ENCODE peak calls at places on chromosomes 7 and 10, in seven cellular contexts. H is sigmoid colon, J is spleen, P is SJSA1, V is hepatocyte, Z is adrenal gland, U is psoas muscle. Q is an unnamed sample.

GRCh38 chr7:127486654-127487053 is 94.1 kb upstream of the ZNF800 start:
- DNase-seq in P (no peak), H (no peak), Z (no peak), V (no peak), U (no peak), J (no peak), Q (peak; percentile 65)

GRCh38 chr10:79298403-79299244 is 48.6 kb upstream of the PPIF start:
- DNase-seq in U (peak; percentile 76), H (peak; percentile 86), J (no peak), V (peak; percentile 85), Z (peak; percentile 93), P (peak; percentile 79), Q (no peak)

GRCh38 chr10:107160866-107161265 is 3.6 kb downstream of the SORCS1 start:
- DNase-seq in V (no peak), J (no peak), U (no peak), P (no peak), H (no peak), Z (no peak), Q (no peak)

GRCh38 chr7:2863461-2864066 is 19.5 kb upstream of the GNA12 start:
- DNase-seq in U (peak; percentile 85), Z (peak; percentile 93), V (peak; percentile 85), H (peak; percentile 94), P (peak; percentile 94), J (peak; percentile 87), Q (peak; percentile 82)

GRCh38 chr7:96084880-96085551 is 236.9 kb downstream of the SLC25A13 start:
- DNase-seq in H (no peak), J (no peak), Z (no peak), U (no peak), V (no peak), P (peak; percentile 78), Q (no peak)

GRCh38 chr7:99000196-99000903 is 122.0 kb downstream of the TRRAP start:
- DNase-seq in U (no peak), H (no peak), Z (no peak), J (no peak), V (no peak), P (peak; percentile 7), Q (peak; percentile 35)

GRCh38 chr7:1899201-1899600 is 229.1 kb downstream of the ELFN1 start:
- DNase-seq in Z (no peak), U (peak; percentile 59), P (no peak), H (no peak), J (no peak), V (no peak), Q (no peak)

GRCh38 chr7:130301606-130302005 is 8.6 kb downstream of the CPA4 start:
- DNase-seq in V (no peak), P (no peak), U (no peak), J (no peak), Z (no peak), H (no peak), Q (no peak)

GRCh38 chr10:106614293-106614692 is 550.2 kb downstream of the SORCS1 start:
- DNase-seq in J (no peak), U (no peak), H (no peak), P (no peak), V (no peak), Z (no peak), Q (no peak)

GRCh38 chr10:31419394-31420063 is 100.5 kb downstream of the ZEB1 start:
- DNase-seq in V (no peak), U (no peak), J (no peak), P (no peak), H (no peak), Z (no peak), Q (no peak)

GRCh38 chr10:66838656-66839055 is 87.2 kb upstream of the LRRTM3 start:
- DNase-seq in Z (no peak), H (no peak), J (no peak), U (no peak), V (no peak), P (no peak), Q (no peak)

GRCh38 chr10:11878776-11879175 is 55.6 kb downstream of the PROSER2 start:
- DNase-seq in Z (no peak), J (peak; percentile 67), H (peak; percentile 46), U (no peak), P (no peak), V (no peak), Q (no peak)

GRCh38 chr7:112533591-112533990 is 52.8 kb downstream of the LSMEM1 start:
- DNase-seq in V (no peak), J (no peak), H (no peak), Z (no peak), U (no peak), P (no peak), Q (no peak)

GRCh38 chr7:4631664-4632171 is 50.4 kb upstream of the FOXK1 start:
- DNase-seq in J (peak; percentile 65), Z (peak; percentile 91), P (peak; percentile 76), H (peak; percentile 96), U (peak; percentile 82), V (peak; percentile 93), Q (peak; percentile 92)

GRCh38 chr7:44633254-44634186 is 27.1 kb downstream of the OGDH start:
- DNase-seq in J (no peak), U (peak; percentile 73), V (peak; percentile 60), H (peak; percentile 88), P (peak; percentile 79), Z (peak; percentile 90), Q (no peak)

GRCh38 chr10:36688717-36689116 is 436.7 kb upstream of the ANKRD30A start:
- DNase-seq in J (no peak), H (no peak), U (no peak), Z (no peak), V (no peak), P (no peak), Q (no peak)

GRCh38 chr7:112449353-112449752 is 907 bp upstream of the IFRD1 start:
- DNase-seq in J (no peak), P (peak; percentile 15), U (no peak), Z (peak; percentile 35), V (peak; percentile 84), H (no peak), Q (no peak)

GRCh38 chr7:75711634-75712494 is 26.9 kb downstream of the HIP1 start:
- DNase-seq in V (no peak), U (no peak), J (peak; percentile 57), Z (no peak), H (no peak), P (peak; percentile 21), Q (no peak)

GRCh38 chr7:116763647-116764046 is 91.7 kb downstream of the MET start:
- DNase-seq in J (no peak), Z (no peak), H (no peak), U (no peak), P (no peak), V (no peak), Q (no peak)

GRCh38 chr7:151905766-151906165 is 28.9 kb upstream of the PRKAG2 start:
- DNase-seq in V (no peak), H (no peak), Z (no peak), U (no peak), P (no peak), J (no peak), Q (no peak)

GRCh38 chr10:60466267-60467201 is 76.9 kb upstream of the ANK3 start:
- DNase-seq in J (no peak), H (no peak), U (no peak), Z (no peak), P (peak; percentile 28), V (no peak), Q (no peak)

GRCh38 chr10:63711866-63712716 is 190.9 kb downstream of the REEP3 start:
- DNase-seq in U (peak; percentile 90), P (peak; percentile 77), Z (peak; percentile 94), V (peak; percentile 84), J (no peak), H (peak; percentile 98), Q (no peak)

GRCh38 chr10:100705139-100705538 is 40.2 kb upstream of the PAX2 start:
- DNase-seq in J (no peak), H (no peak), P (no peak), U (no peak), Z (no peak), V (no peak), Q (no peak)

GRCh38 chr10:110842305-110842952 is 29.3 kb upstream of the PDCD4 start:
- DNase-seq in Z (no peak), U (no peak), J (no peak), V (no peak), H (peak; percentile 43), P (no peak), Q (no peak)

GRCh38 chr10:3173173-3173878 is 744 bp upstream of the PITRM1 start:
- DNase-seq in U (no peak), Z (no peak), P (no peak), J (peak; percentile 92), H (no peak), V (no peak), Q (no peak)

GRCh38 chr7:4683043-4683883 is 1.2 kb downstream of the FOXK1 start:
- DNase-seq in V (no peak), P (no peak), J (peak; percentile 87), U (no peak), Z (peak; percentile 42), H (peak; percentile 74), Q (no peak)

DNA sequence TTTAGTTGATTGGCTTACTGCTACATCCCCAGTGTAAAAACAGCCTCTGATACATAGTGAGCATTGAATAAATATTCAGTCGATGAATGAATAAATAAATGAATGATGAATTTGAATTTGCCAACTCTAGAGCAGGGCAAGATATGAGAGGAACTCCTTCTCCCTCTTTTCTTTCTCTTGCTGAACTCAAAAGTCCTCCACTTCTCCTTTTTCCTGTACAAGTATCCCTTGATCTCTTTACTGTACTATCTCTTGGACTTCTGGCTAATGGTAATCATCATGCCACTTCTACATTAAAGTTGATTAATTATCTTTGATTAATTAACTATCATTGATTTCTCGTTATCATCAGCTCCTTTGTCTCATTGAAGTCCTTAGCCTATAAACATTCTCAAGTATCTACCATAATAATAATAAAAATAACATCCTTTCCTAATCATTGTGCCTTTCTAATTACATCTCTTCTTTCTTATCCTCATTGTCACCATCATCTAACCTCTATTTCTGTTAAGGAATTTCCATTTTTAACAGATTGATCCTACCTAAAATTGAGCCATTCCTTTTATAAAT is 10.6 kb downstream of the CPED1 start:
- DNase-seq in H (no peak), U (no peak), J (no peak), Z (no peak), V (no peak), P (no peak), Q (no peak)
- H3K4me1 ChIP-seq in H (no peaks in the 10 kb centered on the region), U (peaks cover 78% of the 10 kb centered on the region), J (peaks cover 42% of the 10 kb centered on the region), Z (peaks cover 46% of the 10 kb centered on the region), V (peaks cover 10% of the 10 kb centered on the region), P (peaks cover 77% of the 10 kb centered on the region), Q (no peaks in the 10 kb centered on the region)

GRCh38 chr10:45423976-45424499 is 50.0 kb downstream of the ALOX5 start:
- DNase-seq in H (no peak), Z (no peak), J (no peak), V (no peak), U (no peak), P (no peak), Q (no peak)
- H3K4me1 ChIP-seq in H (no peaks in the 10 kb centered on the region), Z (peaks cover 15% of the 10 kb centered on the region), J (peaks cover 27% of the 10 kb centered on the region), V (peaks cover 9% of the 10 kb centered on the region), U (peaks cover 17% of the 10 kb centered on the region), P (no peaks in the 10 kb centered on the region), Q (no peaks in the 10 kb centered on the region)

DNA sequence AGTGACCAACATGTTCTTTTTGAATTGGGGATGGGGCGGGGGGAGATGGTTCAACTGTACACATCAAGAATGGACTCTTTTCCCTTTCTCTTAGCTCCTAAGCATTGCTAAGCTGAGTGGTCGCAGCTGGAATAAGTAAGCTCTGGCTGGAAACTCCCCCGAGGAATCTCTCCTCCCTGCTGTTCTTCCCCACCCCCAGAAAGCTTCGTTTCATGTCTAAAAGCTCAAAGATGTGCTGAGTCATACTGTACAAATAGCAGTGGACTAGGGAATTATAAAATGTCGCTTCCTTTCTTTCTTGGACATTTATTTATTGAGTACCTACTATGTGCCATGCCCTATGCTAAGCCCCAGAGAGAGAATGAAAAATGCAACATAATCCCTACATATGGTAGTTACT is 191.1 kb upstream of the ADO start:
- DNase-seq in V (no peak), H (no peak), Z (no peak), J (no peak), U (no peak), P (no peak), Q (no peak)
- H3K4me1 ChIP-seq in V (no peaks in the 10 kb centered on the region), H (no peaks in the 10 kb centered on the region), Z (peaks cover under 1% of the 10 kb centered on the region), J (peaks cover 16% of the 10 kb centered on the region), U (no peaks in the 10 kb centered on the region), P (peaks cover 9% of the 10 kb centered on the region), Q (no peaks in the 10 kb centered on the region)

GRCh38 chr7:16921151-16921550 is 39.4 kb upstream of the AGR3 start:
- DNase-seq in Z (no peak), H (no peak), P (no peak), V (no peak), J (no peak), U (no peak), Q (no peak)
- H3K4me1 ChIP-seq in Z (no peaks in the 10 kb centered on the region), H (no peaks in the 10 kb centered on the region), P (peaks cover 26% of the 10 kb centered on the region), V (peaks cover 33% of the 10 kb centered on the region), J (no peaks in the 10 kb centered on the region), U (no peaks in the 10 kb centered on the region), Q (peaks cover 4% of the 10 kb centered on the region)